ENCODE peak calls at places on chromosomes 7 and 10, in six cellular contexts. One of them, this sample, is unnamed.

GRCh38 chr10:23405540-23405939 is 33.3 kb upstream of the OTUD1 start:
- DNase-seq in activated CD4-positive, alpha-beta T cell treated with anti-CD3 and anti-CD28 coated beads, Interleukin-2, amount 50 U/mL, for 4 hours: no peak
- DNase-seq in NCI-H1105: no peak
- DNase-seq in endothelial cell: no peak
- DNase-seq in RPMI8226: no peak
- DNase-seq in GM12892: no peak
- DNase-seq in this sample: no peak

GRCh38 chr7:106205621-106206222 is 79.1 kb downstream of the NAMPT start:
- DNase-seq in activated CD4-positive, alpha-beta T cell treated with anti-CD3 and anti-CD28 coated beads, Interleukin-2, amount 50 U/mL, for 4 hours: no peak
- DNase-seq in NCI-H1105: no peak
- DNase-seq in endothelial cell: no peak
- DNase-seq in RPMI8226: no peak
- DNase-seq in GM12892: no peak
- DNase-seq in this sample: no peak

GRCh38 chr7:33849004-33849403 is 56.3 kb upstream of the BMPER start:
- DNase-seq in activated CD4-positive, alpha-beta T cell treated with anti-CD3 and anti-CD28 coated beads, Interleukin-2, amount 50 U/mL, for 4 hours: no peak
- DNase-seq in NCI-H1105: no peak
- DNase-seq in endothelial cell: no peak
- DNase-seq in RPMI8226: no peak
- DNase-seq in GM12892: no peak
- DNase-seq in this sample: no peak

GRCh38 chr7:69564454-69565417 is 33.5 kb upstream of the AUTS2 start:
- DNase-seq in activated CD4-positive, alpha-beta T cell treated with anti-CD3 and anti-CD28 coated beads, Interleukin-2, amount 50 U/mL, for 4 hours: no peak
- DNase-seq in NCI-H1105: peak; percentile 85
- DNase-seq in endothelial cell: no peak
- DNase-seq in RPMI8226: peak; percentile 95
- DNase-seq in GM12892: no peak
- DNase-seq in this sample: no peak

GRCh38 chr10:78623577-78624215 is 445.1 kb upstream of the ZMIZ1 start:
- DNase-seq in activated CD4-positive, alpha-beta T cell treated with anti-CD3 and anti-CD28 coated beads, Interleukin-2, amount 50 U/mL, for 4 hours: no peak
- DNase-seq in NCI-H1105: no peak
- DNase-seq in endothelial cell: no peak
- DNase-seq in RPMI8226: no peak
- DNase-seq in GM12892: no peak
- DNase-seq in this sample: no peak

GRCh38 chr10:102645388-102645740 is 1.1 kb downstream of the TRIM8 start:
- DNase-seq in activated CD4-positive, alpha-beta T cell treated with anti-CD3 and anti-CD28 coated beads, Interleukin-2, amount 50 U/mL, for 4 hours: peak; percentile 27
- DNase-seq in NCI-H1105: no peak
- DNase-seq in endothelial cell: no peak
- DNase-seq in RPMI8226: peak; percentile 55
- DNase-seq in GM12892: no peak
- DNase-seq in this sample: no peak

GRCh38 chr7:154646126-154647013 is 356.6 kb downstream of the PAXIP1 start:
- DNase-seq in activated CD4-positive, alpha-beta T cell treated with anti-CD3 and anti-CD28 coated beads, Interleukin-2, amount 50 U/mL, for 4 hours: no peak
- DNase-seq in NCI-H1105: no peak
- DNase-seq in endothelial cell: no peak
- DNase-seq in RPMI8226: peak; percentile 67
- DNase-seq in GM12892: no peak
- DNase-seq in this sample: no peak

GRCh38 chr7:139232893-139233292 is 1.9 kb downstream of the UBN2 start:
- DNase-seq in activated CD4-positive, alpha-beta T cell treated with anti-CD3 and anti-CD28 coated beads, Interleukin-2, amount 50 U/mL, for 4 hours: no peak
- DNase-seq in NCI-H1105: no peak
- DNase-seq in endothelial cell: no peak
- DNase-seq in RPMI8226: no peak
- DNase-seq in GM12892: no peak
- DNase-seq in this sample: no peak

GRCh38 chr7:33334349-33334748 is 205.0 kb downstream of the BBS9 start:
- DNase-seq in activated CD4-positive, alpha-beta T cell treated with anti-CD3 and anti-CD28 coated beads, Interleukin-2, amount 50 U/mL, for 4 hours: no peak
- DNase-seq in NCI-H1105: peak; percentile 21
- DNase-seq in endothelial cell: peak; percentile 6
- DNase-seq in RPMI8226: peak; percentile 27
- DNase-seq in GM12892: no peak
- DNase-seq in this sample: peak; percentile 27

GRCh38 chr10:45373783-45374450 is at the start of gene ALOX5:
- DNase-seq in activated CD4-positive, alpha-beta T cell treated with anti-CD3 and anti-CD28 coated beads, Interleukin-2, amount 50 U/mL, for 4 hours: peak; percentile 19
- DNase-seq in NCI-H1105: peak; percentile 36
- DNase-seq in endothelial cell: peak; percentile 16
- DNase-seq in RPMI8226: peak; percentile 62
- DNase-seq in GM12892: peak; percentile 56
- DNase-seq in this sample: peak; percentile 57

GRCh38 chr10:76884673-76885275 is 752.8 kb downstream of the KCNMA1 start:
- DNase-seq in activated CD4-positive, alpha-beta T cell treated with anti-CD3 and anti-CD28 coated beads, Interleukin-2, amount 50 U/mL, for 4 hours: no peak
- DNase-seq in NCI-H1105: no peak
- DNase-seq in endothelial cell: no peak
- DNase-seq in RPMI8226: no peak
- DNase-seq in GM12892: no peak
- DNase-seq in this sample: no peak

GRCh38 chr10:130105724-130106123 is 4.9 kb downstream of the C10orf143 start:
- DNase-seq in activated CD4-positive, alpha-beta T cell treated with anti-CD3 and anti-CD28 coated beads, Interleukin-2, amount 50 U/mL, for 4 hours: no peak
- DNase-seq in NCI-H1105: no peak
- DNase-seq in endothelial cell: peak; percentile 69
- DNase-seq in RPMI8226: no peak
- DNase-seq in GM12892: no peak
- DNase-seq in this sample: no peak

GRCh38 chr7:1394371-1394770 is 64.9 kb downstream of the MICALL2 start:
- DNase-seq in activated CD4-positive, alpha-beta T cell treated with anti-CD3 and anti-CD28 coated beads, Interleukin-2, amount 50 U/mL, for 4 hours: no peak
- DNase-seq in NCI-H1105: no peak
- DNase-seq in endothelial cell: no peak
- DNase-seq in RPMI8226: no peak
- DNase-seq in GM12892: no peak
- DNase-seq in this sample: no peak

GRCh38 chr10:11714750-11715365 is 27.3 kb upstream of the ECHDC3 start:
- DNase-seq in activated CD4-positive, alpha-beta T cell treated with anti-CD3 and anti-CD28 coated beads, Interleukin-2, amount 50 U/mL, for 4 hours: no peak
- DNase-seq in NCI-H1105: no peak
- DNase-seq in endothelial cell: no peak
- DNase-seq in RPMI8226: no peak
- DNase-seq in GM12892: no peak
- DNase-seq in this sample: no peak

GRCh38 chr10:62585211-62585758 is 211.1 kb downstream of the ZNF365 start:
- DNase-seq in activated CD4-positive, alpha-beta T cell treated with anti-CD3 and anti-CD28 coated beads, Interleukin-2, amount 50 U/mL, for 4 hours: no peak
- DNase-seq in NCI-H1105: no peak
- DNase-seq in endothelial cell: no peak
- DNase-seq in RPMI8226: no peak
- DNase-seq in GM12892: no peak
- DNase-seq in this sample: no peak

GRCh38 chr10:80100116-80100515 is 21.7 kb downstream of the TMEM254 start:
- DNase-seq in activated CD4-positive, alpha-beta T cell treated with anti-CD3 and anti-CD28 coated beads, Interleukin-2, amount 50 U/mL, for 4 hours: no peak
- DNase-seq in NCI-H1105: no peak
- DNase-seq in endothelial cell: no peak
- DNase-seq in RPMI8226: no peak
- DNase-seq in GM12892: no peak
- DNase-seq in this sample: no peak

GRCh38 chr7:2638224-2638991 is 6.6 kb downstream of the TTYH3 start:
- DNase-seq in activated CD4-positive, alpha-beta T cell treated with anti-CD3 and anti-CD28 coated beads, Interleukin-2, amount 50 U/mL, for 4 hours: no peak
- DNase-seq in NCI-H1105: no peak
- DNase-seq in endothelial cell: no peak
- DNase-seq in RPMI8226: no peak
- DNase-seq in GM12892: no peak
- DNase-seq in this sample: no peak

GRCh38 chr7:82210422-82211184 is 233.0 kb downstream of the CACNA2D1 start:
- DNase-seq in activated CD4-positive, alpha-beta T cell treated with anti-CD3 and anti-CD28 coated beads, Interleukin-2, amount 50 U/mL, for 4 hours: no peak
- DNase-seq in NCI-H1105: no peak
- DNase-seq in endothelial cell: no peak
- DNase-seq in RPMI8226: no peak
- DNase-seq in GM12892: no peak
- DNase-seq in this sample: no peak

GRCh38 chr10:44207160-44207559 is 177.7 kb downstream of the CXCL12 start:
- DNase-seq in activated CD4-positive, alpha-beta T cell treated with anti-CD3 and anti-CD28 coated beads, Interleukin-2, amount 50 U/mL, for 4 hours: no peak
- DNase-seq in NCI-H1105: no peak
- DNase-seq in endothelial cell: no peak
- DNase-seq in RPMI8226: no peak
- DNase-seq in GM12892: no peak
- DNase-seq in this sample: no peak